ENCODE peak calls at places on chromosomes 13 and 19, in four cellular contexts. H is SJSA1, I is HFF-Myc, M is ascending aorta. W is an unnamed sample.

GRCh38 chr19:6032827-6033226 is 54.9 kb upstream of the RANBP3 start:
- DNase-seq in H (peak), I (no peak), M (no peak), W (no peak)

GRCh38 chr13:44243198-44243852 is 130.3 kb upstream of the SERP2 start:
- DNase-seq in I (no peak), M (no peak), H (peak), W (no peak)

GRCh38 chr13:86585826-86586225 is 786.6 kb upstream of the SLITRK6 start:
- DNase-seq in M (no peak), H (no peak), I (no peak), W (peak)

GRCh38 chr13:75550159-75550567 is 572 bp downstream of the UCHL3 start:
- DNase-seq in I (peak), H (peak), M (no peak), W (peak)

GRCh38 chr13:49371943-49372636 is 71.8 kb downstream of the CAB39L start:
- DNase-seq in I (no peak), M (no peak), H (no peak), W (no peak)

GRCh38 chr19:35002037-35002535 is 2.0 kb downstream of the GRAMD1A start:
- DNase-seq in I (no peak), H (no peak), M (no peak), W (no peak)

GRCh38 chr19:7140137-7140536 is 70.6 kb downstream of the ZNF557 start:
- DNase-seq in I (no peak), M (no peak), H (no peak), W (no peak)

GRCh38 chr13:75299206-75299605 is 182.8 kb downstream of the TBC1D4 start:
- DNase-seq in M (no peak), H (no peak), I (no peak), W (no peak)

GRCh38 chr13:111423168-111423785 is 102.8 kb downstream of the TEX29 start:
- DNase-seq in I (no peak), M (no peak), H (no peak), W (no peak)

GRCh38 chr19:54255105-54255775 is 1.8 kb downstream of the LILRB5 start:
- DNase-seq in I (no peak), H (peak), M (no peak), W (no peak)

GRCh38 chr19:43524922-43525835 is 1.8 kb downstream of the ETHE1 start:
- DNase-seq in I (no peak), M (peak), H (no peak), W (no peak)

GRCh38 chr19:35908977-35909683 is 1.0 kb upstream of the TYROBP start:
- DNase-seq in H (no peak), I (no peak), M (peak), W (no peak)

GRCh38 chr13:45728759-45729158 is 26.6 kb downstream of the CBY2 start:
- DNase-seq in I (no peak), H (no peak), M (no peak), W (no peak)

GRCh38 chr19:40813182-40813581 is 14.2 kb downstream of the EGLN2 start:
- DNase-seq in I (no peak), M (no peak), H (no peak), W (no peak)

GRCh38 chr13:19586904-19587634 is 25.7 kb upstream of the TPTE2 start:
- DNase-seq in H (no peak), I (peak), M (no peak), W (no peak)

GRCh38 chr13:70613295-70613694 is 505.0 kb upstream of the KLHL1 start:
- DNase-seq in M (no peak), H (no peak), I (no peak), W (no peak)

GRCh38 chr19:50551713-50552187 is 16.5 kb downstream of the LRRC4B start:
- DNase-seq in H (no peak), M (no peak), I (no peak), W (no peak)

GRCh38 chr19:35793381-35794165 is 18.2 kb downstream of the ARHGAP33 start:
- DNase-seq in H (no peak), I (no peak), M (no peak), W (no peak)

GRCh38 chr19:54667217-54667616 is 4.4 kb downstream of the LILRB4 start:
- DNase-seq in M (no peak), H (no peak), I (no peak), W (no peak)

GRCh38 chr13:49620170-49620621 is 8.1 kb upstream of the ARL11 start:
- DNase-seq in M (no peak), I (no peak), H (no peak), W (no peak)

GRCh38 chr19:7900931-7901330 is 2.7 kb upstream of the MAP2K7 start:
- DNase-seq in I (no peak), H (no peak), M (no peak), W (no peak)

GRCh38 chr13:55244991-55245644 is 1895.6 kb upstream of the PRR20A start:
- DNase-seq in M (no peak), I (no peak), H (no peak), W (no peak)

GRCh38 chr13:88103824-88104223 is 432.7 kb downstream of the SLITRK5 start:
- DNase-seq in H (no peak), M (no peak), I (no peak), W (no peak)

GRCh38 chr19:664913-665443 is 2.0 kb upstream of the RNF126 start:
- DNase-seq in M (no peak), H (peak), I (no peak), W (no peak)

GRCh38 chr13:106161186-106161585 is 374.3 kb downstream of the EFNB2 start:
- DNase-seq in M (no peak), I (no peak), H (no peak), W (no peak)

GRCh38 chr19:41325947-41326706 is 16.2 kb downstream of the CCDC97 start:
- DNase-seq in H (no peak), I (no peak), M (no peak), W (peak)

GRCh38 chr13:26707122-26708006 is 53.2 kb downstream of the GPR12 start:
- DNase-seq in I (peak), H (no peak), M (no peak), W (no peak)

GRCh38 chr13:68697551-68697950 is 1410.1 kb upstream of the ATXN8OS start:
- DNase-seq in H (no peak), M (no peak), I (no peak), W (no peak)

GRCh38 chr19:18419699-18420460 is 682 bp downstream of the SSBP4 start:
- DNase-seq in M (no peak), H (no peak), I (no peak), W (no peak)

GRCh38 chr19:4415352-4415751 is 12.9 kb downstream of the CHAF1A start:
- DNase-seq in I (no peak), M (no peak), H (no peak), W (no peak)

GRCh38 chr13:40187836-40188591 is 478.4 kb downstream of the FOXO1 start:
- DNase-seq in H (no peak), I (no peak), M (no peak), W (no peak)

GRCh38 chr19:48630289-48631036 is 6.7 kb downstream of the DBP start:
- DNase-seq in M (peak), I (no peak), H (no peak), W (no peak)

GRCh38 chr19:2475018-2475701 is 767 bp upstream of the GADD45B start:
- DNase-seq in H (peak), M (no peak), I (no peak), W (no peak)

GRCh38 chr13:110418944-110419343 is 111.9 kb downstream of the COL4A2 start:
- DNase-seq in M (no peak), I (no peak), H (peak), W (no peak)

GRCh38 chr13:110421061-110421460 is 114.0 kb downstream of the COL4A2 start:
- DNase-seq in M (no peak), H (no peak), I (no peak), W (no peak)

GRCh38 chr13:110419946-110420345 is 112.9 kb downstream of the COL4A2 start:
- DNase-seq in I (no peak), M (no peak), H (peak), W (no peak)

GRCh38 chr13:110420626-110421025 is 113.5 kb downstream of the COL4A2 start:
- DNase-seq in H (peak), I (no peak), M (no peak), W (no peak)

DNA sequence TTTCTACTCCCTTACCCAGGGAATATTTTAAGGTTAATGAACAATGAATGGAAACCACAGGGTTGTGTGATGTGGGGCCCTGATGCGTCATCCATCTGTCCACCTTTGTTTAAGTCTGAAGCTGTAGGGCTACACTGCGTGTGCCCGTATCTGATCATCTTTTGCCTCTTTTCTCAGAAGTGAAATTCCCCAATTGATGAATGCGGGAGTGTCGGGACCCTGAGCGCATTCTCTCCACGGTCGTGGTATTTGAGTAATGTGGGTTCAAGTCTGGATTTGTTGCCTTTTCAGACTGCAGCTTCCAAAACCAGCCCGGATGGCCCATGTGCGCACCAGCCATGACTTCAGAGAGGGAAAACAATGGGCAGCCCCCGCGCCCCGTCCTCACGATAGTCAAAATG is 112.3 kb downstream of the COL4A2 start:
- DNase-seq in M (no peak), H (peak), I (no peak), W (no peak)
- H3K4me3 ChIP-seq in M (no peak), H (no peak), I (no peak), W (no peak)

GRCh38 chr13:76656056-76656455 is 230.1 kb downstream of the KCTD12 start:
- DNase-seq in I (no peak), M (no peak), H (no peak), W (no peak)
- H3K4me3 ChIP-seq in I (no peak), M (no peak), H (no peak), W (no peak)

GRCh38 chr19:29680447-29680846 is 15.2 kb downstream of the PLEKHF1 start:
- DNase-seq in M (no peak), H (no peak), I (no peak), W (no peak)
- H3K4me3 ChIP-seq in M (no peak), H (no peak), I (no peak), W (no peak)

GRCh38 chr19:38304866-38305429 is 897 bp downstream of the C19orf33 start:
- DNase-seq in H (no peak), I (no peak), M (no peak), W (no peak)
- H3K4me3 ChIP-seq in H (no peak), I (no peak), M (no peak), W (no peak)

GRCh38 chr13:20826810-20827560 is 53.2 kb upstream of the EEF1AKMT1 start:
- DNase-seq in I (no peak), M (no peak), H (no peak), W (no peak)

GRCh38 chr13:20831254-20831653 is 57.5 kb upstream of the EEF1AKMT1 start:
- DNase-seq in H (no peak), M (no peak), I (no peak), W (no peak)

GRCh38 chr13:20826301-20826700 is 52.5 kb upstream of the EEF1AKMT1 start:
- DNase-seq in M (no peak), H (no peak), I (no peak), W (no peak)

GRCh38 chr13:20831933-20832332 is 58.2 kb upstream of the EEF1AKMT1 start:
- DNase-seq in M (no peak), I (no peak), H (no peak), W (no peak)

GRCh38 chr13:20828540-20829364 is 55.0 kb upstream of the EEF1AKMT1 start:
- DNase-seq in I (peak), M (no peak), H (no peak), W (no peak)
- H3K4me3 ChIP-seq in I (no peak), M (peak), H (no peak), W (peak)

DNA sequence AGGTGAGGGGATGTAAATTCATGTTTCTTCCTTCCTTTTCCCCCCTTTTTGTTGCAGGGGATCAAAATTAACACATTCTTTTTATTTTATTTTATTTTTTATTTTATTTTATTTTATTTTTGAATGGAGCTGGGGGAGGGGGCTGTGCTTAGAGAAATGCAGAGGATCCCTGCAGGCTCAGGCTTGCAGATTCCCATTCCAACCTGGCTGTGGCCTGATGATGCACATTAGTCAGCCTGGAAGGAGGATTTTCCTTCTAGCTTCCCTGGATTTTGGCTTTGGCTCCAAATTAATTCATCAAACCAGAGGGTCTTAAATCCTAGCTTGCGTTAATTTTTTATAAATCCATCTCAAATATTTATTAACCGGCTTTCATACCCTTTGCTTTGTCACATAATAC is 67.0 kb downstream of the FREM2 start:
- DNase-seq in I (no peak), M (no peak), H (no peak), W (no peak)
- H3K4me3 ChIP-seq in I (no peak), M (no peak), H (no peak), W (no peak)

W was measured in skeletal muscle cell.